ENCODE peak calls at places on chromosomes 12 and 14, in five cellular contexts. One of them, this sample, is unnamed.

GRCh38 chr14:74804219-74804825 is 41.2 kb downstream of the YLPM1 start:
- DNase-seq in HFFc6: peak; percentile 57
- DNase-seq in tibial artery: no peak
- DNase-seq in T-helper 2 cell: no peak
- DNase-seq in NCI-H1105 treated with DMSO at 0.1 percent for 48 hours: peak; percentile 29
- DNase-seq in this sample: no peak

GRCh38 chr14:99534863-99535262 is 53.7 kb downstream of the CCNK start:
- DNase-seq in tibial artery: no peak
- DNase-seq in T-helper 2 cell: no peak
- DNase-seq in HFFc6: no peak
- DNase-seq in NCI-H1105 treated with DMSO at 0.1 percent for 48 hours: no peak
- DNase-seq in this sample: no peak

GRCh38 chr12:126895946-126896520 is 1370.9 kb upstream of the TMEM132C start:
- DNase-seq in NCI-H1105 treated with DMSO at 0.1 percent for 48 hours: peak; percentile 39
- DNase-seq in tibial artery: no peak
- DNase-seq in T-helper 2 cell: no peak
- DNase-seq in HFFc6: no peak
- DNase-seq in this sample: no peak

GRCh38 chr12:131720921-131721320 is 10.0 kb downstream of the SFSWAP start:
- DNase-seq in tibial artery: no peak
- DNase-seq in T-helper 2 cell: no peak
- DNase-seq in HFFc6: no peak
- DNase-seq in NCI-H1105 treated with DMSO at 0.1 percent for 48 hours: no peak
- DNase-seq in this sample: no peak

GRCh38 chr12:88951860-88952483 is 371.7 kb upstream of the KITLG start:
- DNase-seq in tibial artery: no peak
- DNase-seq in HFFc6: no peak
- DNase-seq in NCI-H1105 treated with DMSO at 0.1 percent for 48 hours: no peak
- DNase-seq in T-helper 2 cell: no peak
- DNase-seq in this sample: no peak

GRCh38 chr12:53950441-53950781 is 4.3 kb upstream of the HOXC12 start:
- DNase-seq in T-helper 2 cell: no peak
- DNase-seq in tibial artery: no peak
- DNase-seq in NCI-H1105 treated with DMSO at 0.1 percent for 48 hours: no peak
- DNase-seq in HFFc6: no peak
- DNase-seq in this sample: no peak

GRCh38 chr14:101521306-101521935 is 39.9 kb upstream of the DIO3 start:
- DNase-seq in T-helper 2 cell: no peak
- DNase-seq in NCI-H1105 treated with DMSO at 0.1 percent for 48 hours: no peak
- DNase-seq in HFFc6: no peak
- DNase-seq in tibial artery: no peak
- DNase-seq in this sample: no peak

GRCh38 chr12:122078141-122079037 is at the start of gene MLXIP:
- DNase-seq in T-helper 2 cell: peak; percentile 85
- DNase-seq in HFFc6: peak; percentile 83
- DNase-seq in NCI-H1105 treated with DMSO at 0.1 percent for 48 hours: peak; percentile 85
- DNase-seq in tibial artery: peak; percentile 96
- DNase-seq in this sample: peak; percentile 92

GRCh38 chr12:26746315-26746714 is 86.7 kb downstream of the ITPR2 start:
- DNase-seq in tibial artery: no peak
- DNase-seq in NCI-H1105 treated with DMSO at 0.1 percent for 48 hours: no peak
- DNase-seq in T-helper 2 cell: no peak
- DNase-seq in HFFc6: peak; percentile 82
- DNase-seq in this sample: no peak